ENCODE peak calls at places on chromosomes 2 and 18, in eight cellular contexts. Q is mammary epithelial cell, E is astrocyte, T is GM23338, P is fibroblast of lung, R is MM.1S, O is PC-9, H is PC-3. I is an unnamed sample.
A peak's percentile ranks its signal among the peaks of the same experiment; 100 is the strongest.

GRCh38 chr2:173432049-173432754 is 77.5 kb downstream of the CDCA7 start:
- DNase-seq in H (peak; percentile 78), Q (no peak), P (peak; percentile 27), T (no peak), R (no peak), O (peak; percentile 42), E (peak; percentile 17), I (no peak)

GRCh38 chr2:183579686-183580085 is 455.4 kb downstream of the NUP35 start:
- DNase-seq in Q (no peak), P (no peak), E (no peak), R (no peak), T (peak; percentile 34), O (no peak), H (no peak), I (peak; percentile 11)

GRCh38 chr18:79509536-79509930 is 113.8 kb downstream of the NFATC1 start:
- DNase-seq in O (no peak), E (no peak), T (no peak), H (no peak), P (no peak), R (no peak), Q (no peak), I (no peak)

GRCh38 chr18:59517446-59518171 is 158.5 kb upstream of the LMAN1 start:
- DNase-seq in P (peak; percentile 22), E (no peak), H (peak; percentile 15), O (no peak), Q (no peak), T (peak; percentile 54), R (no peak), I (peak; percentile 40)

GRCh38 chr2:132668986-132669853 is 785 bp downstream of the LYPD1 start:
- DNase-seq in T (peak; percentile 68), H (peak; percentile 46), E (no peak), P (peak; percentile 43), Q (peak; percentile 28), O (no peak), R (no peak), I (peak; percentile 52)

GRCh38 chr2:230348792-230349191 is 21.8 kb downstream of the SP140L start:
- DNase-seq in E (no peak), Q (no peak), O (no peak), R (no peak), P (no peak), H (no peak), T (no peak), I (no peak)

GRCh38 chr18:23377669-23378469 is 75.2 kb upstream of the RIOK3 start:
- DNase-seq in H (peak; percentile 89), Q (peak; percentile 77), T (no peak), E (peak; percentile 87), P (peak; percentile 91), O (peak; percentile 66), R (no peak), I (peak; percentile 75)

GRCh38 chr2:234689911-234690379 is 193.1 kb upstream of the ARL4C start:
- DNase-seq in T (no peak), P (no peak), Q (no peak), E (no peak), O (no peak), R (no peak), H (no peak), I (no peak)

GRCh38 chr2:100879296-100879695 is 59.4 kb downstream of the NPAS2 start:
- DNase-seq in R (no peak), T (no peak), O (no peak), H (no peak), E (no peak), P (no peak), Q (no peak), I (no peak)

GRCh38 chr2:20473128-20473527 is 26.3 kb downstream of the RHOB start:
- DNase-seq in R (no peak), E (no peak), Q (no peak), H (no peak), T (no peak), O (no peak), P (no peak), I (no peak)

DNA sequence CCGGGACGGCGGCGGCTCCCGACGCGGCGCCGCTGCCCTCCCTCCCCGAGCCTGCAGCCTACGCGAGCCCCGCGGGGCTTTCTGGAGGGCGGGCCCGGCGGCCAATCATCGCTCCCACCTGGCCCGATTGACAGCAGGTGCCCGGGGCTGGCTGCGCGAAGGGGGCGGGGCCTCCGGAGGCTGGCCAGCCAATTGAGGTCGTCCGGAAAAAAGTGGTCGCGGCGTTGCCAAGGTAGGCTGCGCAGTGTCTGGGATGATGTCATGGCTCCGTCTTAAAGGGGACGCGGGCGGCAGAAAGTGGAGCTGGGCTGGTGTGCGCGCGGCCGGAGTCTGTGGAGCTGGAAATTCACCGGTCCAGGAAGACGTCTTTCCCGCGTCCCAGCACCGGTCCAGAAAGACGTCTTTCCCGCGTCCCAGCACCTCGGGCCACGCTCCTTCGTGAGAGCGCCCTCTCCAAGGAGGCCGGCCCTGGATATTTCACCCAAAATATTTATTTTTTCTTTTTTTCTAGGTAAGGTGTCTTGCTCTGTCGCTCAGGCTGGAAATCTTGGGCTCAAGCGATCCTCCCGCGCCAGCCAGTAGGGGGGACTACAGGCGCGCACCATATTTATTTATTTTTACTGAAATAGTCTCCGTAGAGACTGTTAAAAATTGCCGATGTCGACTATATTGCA is at the start of gene ACTR1B:
- DNase-seq in H (peak; percentile 98), R (peak; percentile 99), T (peak; percentile 99), P (peak; percentile 97), E (peak; percentile 95), Q (peak; percentile 98), O (peak; percentile 97), I (peak; percentile 99)
- H3K4me2 ChIP-seq in H (peak within 1 kb of the TSS; percentile 96), R (peak within 1 kb of the TSS; percentile 78), T (peak within 1 kb of the TSS; percentile 98), P (peak within 1 kb of the TSS; percentile 84), E (peak within 1 kb of the TSS; percentile 94), Q (peak within 1 kb of the TSS; percentile 85), O (peak within 1 kb of the TSS; percentile 78), I (peak within 1 kb of the TSS; percentile 97)

GRCh38 chr2:232022733-232023132 is 61.2 kb downstream of the DIS3L2 start:
- DNase-seq in P (no peak), O (no peak), Q (no peak), R (no peak), T (no peak), E (no peak), H (no peak), I (no peak)
- TF ChIP-seq EZH2 in P (no peak), O (no peak), Q (no peak), R (no peak), T (no peak), E (no peak), H (no peak), I (no peak)

GRCh38 chr2:156630579-156631337 is 194.6 kb downstream of the GPD2 start:
- DNase-seq in Q (no peak), T (peak; percentile 86), P (no peak), R (no peak), E (no peak), O (no peak), H (no peak), I (no peak)
- H2AFZ ChIP-seq in Q (no peak overlapping the region), T (no peak overlapping the region), P (no peak overlapping the region), R (no peak overlapping the region), E (no peak overlapping the region), O (no peak overlapping the region), H (no peak overlapping the region), I (no peak overlapping the region)

GRCh38 chr2:130806370-130806769 is 30.3 kb upstream of the ARHGEF4 start:
- DNase-seq in H (no peak), R (no peak), Q (no peak), O (no peak), P (no peak), E (no peak), T (no peak), I (no peak)

GRCh38 chr2:130805613-130806012 is 31.1 kb upstream of the ARHGEF4 start:
- DNase-seq in R (no peak), T (no peak), H (no peak), Q (no peak), E (no peak), O (no peak), P (no peak), I (no peak)

GRCh38 chr2:130808482-130809268 is 28.0 kb upstream of the ARHGEF4 start:
- DNase-seq in P (peak; percentile 27), E (no peak), T (no peak), Q (peak; percentile 98), H (peak; percentile 86), R (no peak), O (peak; percentile 96), I (no peak)

GRCh38 chr2:130810490-130810889 is 26.2 kb upstream of the ARHGEF4 start:
- DNase-seq in E (no peak), R (no peak), O (no peak), H (no peak), Q (no peak), P (no peak), T (no peak), I (no peak)

DNA sequence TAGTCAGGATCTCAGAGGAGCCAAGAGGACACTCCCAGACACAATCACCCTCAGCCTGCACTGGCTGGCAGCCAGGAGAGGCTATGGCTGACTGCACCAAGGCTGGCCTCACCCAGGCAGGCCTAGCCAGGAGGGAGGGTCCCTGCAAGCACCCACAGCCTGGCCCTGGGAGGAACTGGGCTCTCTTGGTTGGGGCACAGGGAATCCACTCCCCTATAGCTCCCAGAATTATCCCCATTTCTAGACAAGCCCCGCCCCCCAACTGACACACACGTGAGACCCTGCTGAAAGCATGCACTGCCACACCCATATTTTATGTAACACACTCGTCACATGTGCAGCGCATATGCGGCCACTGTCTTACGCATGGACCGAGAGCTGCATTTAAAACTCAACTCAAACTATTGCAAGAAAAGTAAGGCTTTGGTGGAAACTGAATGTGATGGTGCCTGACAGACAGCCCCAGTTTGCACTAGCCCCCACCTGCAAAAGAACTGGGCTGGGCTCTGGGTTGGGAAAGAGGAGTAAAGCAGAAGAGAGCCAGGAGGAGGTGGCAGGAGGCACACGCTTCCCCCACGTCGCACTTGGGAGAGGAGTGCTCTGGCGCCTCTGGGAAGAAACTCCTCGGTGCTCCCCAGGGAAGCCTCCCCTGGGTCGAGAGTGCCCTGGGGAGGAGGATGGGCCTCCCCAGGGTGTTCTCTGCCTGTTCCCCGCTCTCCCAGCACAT is 28.9 kb upstream of the ARHGEF4 start:
- DNase-seq in P (no peak), O (peak; percentile 55), T (no peak), E (no peak), H (peak; percentile 76), Q (peak; percentile 84), R (no peak), I (no peak)
- H3K4me2 ChIP-seq in P (no peak overlapping the region), O (peak overlapping the region; percentile 68), T (no peak overlapping the region), E (no peak overlapping the region), H (peak overlapping the region; percentile 54), Q (peak overlapping the region; percentile 65), R (no peak overlapping the region), I (no peak overlapping the region)

I was measured in hepatocyte.